ENCODE peak calls at places on chromosome 4, in eight cellular contexts. One of them, this sample, is unnamed.

GRCh38 chr4:117164338-117164737 is 79.0 kb upstream of the TRAM1L1 start:
- DNase-seq in K562: no peak
- DNase-seq in BE2C: no peak
- DNase-seq in CD8-positive, alpha-beta T cell: no peak
- DNase-seq in bronchial epithelial cell: no peak
- DNase-seq in HepG2: no peak
- DNase-seq in left lung: no peak
- DNase-seq in SK-N-SH: no peak
- DNase-seq in this sample: no peak

GRCh38 chr4:103499094-103499493 is 220.7 kb downstream of the TACR3 start:
- DNase-seq in left lung: no peak
- DNase-seq in SK-N-SH: no peak
- DNase-seq in bronchial epithelial cell: no peak
- DNase-seq in BE2C: no peak
- DNase-seq in CD8-positive, alpha-beta T cell: no peak
- DNase-seq in K562: no peak
- DNase-seq in HepG2: no peak
- DNase-seq in this sample: no peak

GRCh38 chr4:183012862-183013855 is 85.9 kb upstream of the WWC2 start:
- DNase-seq in left lung: no peak
- DNase-seq in K562: no peak
- DNase-seq in BE2C: no peak
- DNase-seq in HepG2: no peak
- DNase-seq in CD8-positive, alpha-beta T cell: no peak
- DNase-seq in bronchial epithelial cell: no peak
- DNase-seq in SK-N-SH: no peak
- DNase-seq in this sample: no peak

GRCh38 chr4:176034498-176034897 is 31.1 kb upstream of the WDR17 start:
- DNase-seq in HepG2: no peak
- DNase-seq in BE2C: peak; percentile 31
- DNase-seq in left lung: no peak
- DNase-seq in CD8-positive, alpha-beta T cell: no peak
- DNase-seq in bronchial epithelial cell: peak; percentile 42
- DNase-seq in K562: peak; percentile 5
- DNase-seq in SK-N-SH: peak; percentile 24
- DNase-seq in this sample: no peak

GRCh38 chr4:82128355-82128754 is 245.4 kb downstream of the HNRNPD start:
- DNase-seq in HepG2: no peak
- DNase-seq in SK-N-SH: no peak
- DNase-seq in left lung: no peak
- DNase-seq in K562: no peak
- DNase-seq in CD8-positive, alpha-beta T cell: no peak
- DNase-seq in BE2C: no peak
- DNase-seq in bronchial epithelial cell: no peak
- DNase-seq in this sample: no peak

GRCh38 chr4:29900336-29900735 is 819.8 kb upstream of the PCDH7 start:
- DNase-seq in CD8-positive, alpha-beta T cell: no peak
- DNase-seq in bronchial epithelial cell: peak; percentile 50
- DNase-seq in K562: no peak
- DNase-seq in HepG2: no peak
- DNase-seq in left lung: no peak
- DNase-seq in SK-N-SH: no peak
- DNase-seq in BE2C: no peak
- DNase-seq in this sample: no peak

GRCh38 chr4:110196871-110197420 is 1.5 kb downstream of the ELOVL6 start:
- DNase-seq in left lung: peak; percentile 60
- DNase-seq in CD8-positive, alpha-beta T cell: peak; percentile 44
- DNase-seq in K562: peak; percentile 55
- DNase-seq in HepG2: no peak
- DNase-seq in SK-N-SH: peak; percentile 75
- DNase-seq in BE2C: no peak
- DNase-seq in bronchial epithelial cell: no peak
- DNase-seq in this sample: no peak

GRCh38 chr4:107950746-107951540 is 19.6 kb downstream of the CYP2U1 start:
- DNase-seq in K562: no peak
- DNase-seq in bronchial epithelial cell: peak; percentile 29
- DNase-seq in left lung: no peak
- DNase-seq in BE2C: no peak
- DNase-seq in SK-N-SH: no peak
- DNase-seq in CD8-positive, alpha-beta T cell: no peak
- DNase-seq in HepG2: no peak
- DNase-seq in this sample: no peak

GRCh38 chr4:76055005-76055404 is 19.1 kb upstream of the CXCL11 start:
- DNase-seq in SK-N-SH: no peak
- DNase-seq in bronchial epithelial cell: no peak
- DNase-seq in K562: no peak
- DNase-seq in left lung: no peak
- DNase-seq in HepG2: no peak
- DNase-seq in CD8-positive, alpha-beta T cell: no peak
- DNase-seq in BE2C: no peak
- DNase-seq in this sample: no peak

GRCh38 chr4:87863486-87863885 is 30.7 kb downstream of the MEPE start:
- DNase-seq in K562: no peak
- DNase-seq in left lung: no peak
- DNase-seq in bronchial epithelial cell: no peak
- DNase-seq in HepG2: no peak
- DNase-seq in CD8-positive, alpha-beta T cell: no peak
- DNase-seq in BE2C: peak; percentile 17
- DNase-seq in SK-N-SH: no peak
- DNase-seq in this sample: no peak
- TF ChIP-seq CTCF in K562: no peak
- TF ChIP-seq CTCF in left lung: no peak
- TF ChIP-seq CTCF in bronchial epithelial cell: no peak
- TF ChIP-seq CTCF in HepG2: peak; percentile 56
- TF ChIP-seq CTCF in CD8-positive, alpha-beta T cell: no peak
- TF ChIP-seq CTCF in BE2C: peak; percentile 9
- TF ChIP-seq CTCF in SK-N-SH: no peak
- TF ChIP-seq CTCF in this sample: no peak

GRCh38 chr4:90503677-90504076 is 376.5 kb downstream of the CCSER1 start:
- DNase-seq in left lung: no peak
- DNase-seq in CD8-positive, alpha-beta T cell: no peak
- DNase-seq in HepG2: no peak
- DNase-seq in bronchial epithelial cell: no peak
- DNase-seq in SK-N-SH: no peak
- DNase-seq in K562: no peak
- DNase-seq in BE2C: no peak
- DNase-seq in this sample: no peak
- H3K36me3 ChIP-seq in left lung: no peaks in the 10 kb centered on the region
- H3K36me3 ChIP-seq in CD8-positive, alpha-beta T cell: no peaks in the 10 kb centered on the region
- H3K36me3 ChIP-seq in HepG2: no peaks in the 10 kb centered on the region
- H3K36me3 ChIP-seq in bronchial epithelial cell: no peaks in the 10 kb centered on the region
- H3K36me3 ChIP-seq in SK-N-SH: no peaks in the 10 kb centered on the region
- H3K36me3 ChIP-seq in K562: no peaks in the 10 kb centered on the region
- H3K36me3 ChIP-seq in BE2C: no peaks in the 10 kb centered on the region
- H3K36me3 ChIP-seq in this sample: no peaks in the 10 kb centered on the region

GRCh38 chr4:1285790-1286553 is 3.7 kb upstream of the MAEA start:
- DNase-seq in bronchial epithelial cell: no peak
- DNase-seq in CD8-positive, alpha-beta T cell: no peak
- DNase-seq in BE2C: peak; percentile 69
- DNase-seq in SK-N-SH: no peak
- DNase-seq in K562: peak; percentile 59
- DNase-seq in left lung: no peak
- DNase-seq in HepG2: peak; percentile 50
- DNase-seq in this sample: no peak
- TF ChIP-seq CTCF in bronchial epithelial cell: peak; percentile 11
- TF ChIP-seq CTCF in CD8-positive, alpha-beta T cell: no peak
- TF ChIP-seq CTCF in BE2C: peak; percentile 59
- TF ChIP-seq CTCF in SK-N-SH: peak; percentile 21
- TF ChIP-seq CTCF in K562: peak; percentile 51
- TF ChIP-seq CTCF in left lung: no peak
- TF ChIP-seq CTCF in HepG2: peak; percentile 75
- TF ChIP-seq CTCF in this sample: no peak

DNA sequence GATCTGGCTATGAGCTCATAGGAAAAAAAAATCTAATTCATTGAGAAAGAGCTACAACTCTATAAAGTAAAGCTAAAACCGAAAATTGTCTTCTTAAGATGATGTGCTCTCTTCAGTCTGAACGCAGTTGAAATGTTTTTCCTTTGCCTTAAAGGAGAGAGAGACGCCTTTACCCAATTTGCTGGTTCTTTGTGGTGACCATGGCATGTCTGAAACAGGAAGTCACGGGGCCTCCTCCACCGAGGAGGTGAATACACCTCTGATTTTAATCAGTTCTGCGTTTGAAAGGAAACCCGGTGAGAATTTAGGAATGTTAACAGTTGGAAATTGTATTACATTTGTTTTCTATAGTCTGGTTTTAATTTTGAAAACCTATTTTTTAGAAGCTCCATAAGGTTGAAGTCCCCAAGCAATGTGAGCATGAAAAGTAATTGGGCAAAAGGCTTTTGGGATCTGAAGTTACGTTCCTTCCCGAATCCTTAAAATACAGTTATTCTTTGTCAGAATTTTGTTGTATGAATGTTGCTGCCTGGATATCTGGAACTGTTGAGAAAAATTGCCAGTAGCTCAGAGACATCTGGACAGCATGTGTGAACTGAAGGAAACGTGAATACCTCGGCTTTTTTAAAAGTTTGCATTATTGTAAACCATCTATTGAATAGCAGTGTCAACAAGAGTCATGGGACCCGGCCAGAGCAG is 9.8 kb downstream of the PIGG start:
- DNase-seq in CD8-positive, alpha-beta T cell: no peak
- DNase-seq in SK-N-SH: no peak
- DNase-seq in left lung: no peak
- DNase-seq in HepG2: no peak
- DNase-seq in bronchial epithelial cell: no peak
- DNase-seq in BE2C: no peak
- DNase-seq in K562: no peak
- DNase-seq in this sample: no peak
- H3K36me3 ChIP-seq in CD8-positive, alpha-beta T cell: peaks cover 38% of the 10 kb centered on the region
- H3K36me3 ChIP-seq in SK-N-SH: peaks cover 63% of the 10 kb centered on the region
- H3K36me3 ChIP-seq in left lung: no peaks in the 10 kb centered on the region
- H3K36me3 ChIP-seq in HepG2: peaks cover 69% of the 10 kb centered on the region
- H3K36me3 ChIP-seq in bronchial epithelial cell: peaks cover 28% of the 10 kb centered on the region
- H3K36me3 ChIP-seq in BE2C: peaks cover 49% of the 10 kb centered on the region
- H3K36me3 ChIP-seq in K562: peaks cover 68% of the 10 kb centered on the region
- H3K36me3 ChIP-seq in this sample: peaks cover 30% of the 10 kb centered on the region

DNA sequence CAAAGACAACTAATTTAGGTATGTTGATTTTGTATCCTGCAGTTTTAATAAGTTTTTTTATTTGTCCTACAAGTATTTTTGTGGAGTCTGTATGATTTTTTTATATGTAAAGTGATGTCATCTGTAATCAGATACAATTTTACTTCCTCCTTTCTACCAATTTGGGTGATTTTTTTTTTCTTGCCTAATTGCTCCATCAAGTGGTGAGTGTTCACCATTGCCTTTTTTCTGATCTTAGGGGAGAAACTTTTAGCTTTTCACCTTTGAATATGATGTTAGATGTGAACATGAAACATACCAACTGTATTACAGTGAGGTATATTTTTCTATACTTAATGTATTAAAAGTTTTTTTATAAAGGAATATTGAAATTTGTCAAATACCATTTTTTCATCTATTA is 362.3 kb downstream of the PABPC4L start:
- DNase-seq in CD8-positive, alpha-beta T cell: no peak
- DNase-seq in K562: no peak
- DNase-seq in BE2C: no peak
- DNase-seq in HepG2: no peak
- DNase-seq in left lung: no peak
- DNase-seq in bronchial epithelial cell: no peak
- DNase-seq in SK-N-SH: no peak
- DNase-seq in this sample: no peak
- TF ChIP-seq CTCF in CD8-positive, alpha-beta T cell: no peak
- TF ChIP-seq CTCF in K562: peak; percentile 10
- TF ChIP-seq CTCF in BE2C: peak; percentile 33
- TF ChIP-seq CTCF in HepG2: no peak
- TF ChIP-seq CTCF in left lung: no peak
- TF ChIP-seq CTCF in bronchial epithelial cell: no peak
- TF ChIP-seq CTCF in SK-N-SH: peak; percentile 26
- TF ChIP-seq CTCF in this sample: no peak

This sample was measured in keratinocyte.